ENCODE peak calls at places on chromosomes 16 and 17, in seven cellular contexts. V, N, Q, M, T, K and O are unnamed samples.
A peak's percentile ranks its signal among the peaks of the same experiment; 100 is the strongest.

GRCh38 chr16:75070055-75070841 is 46.3 kb downstream of the LDHD start:
- DNase-seq in V (peak; percentile 20), N (no peak), Q (no peak), M (no peak), T (no peak), K (no peak), O (no peak)

GRCh38 chr17:76237859-76238313 is 2.4 kb downstream of the RNF157 start:
- DNase-seq in V (no peak), N (no peak), Q (no peak), M (no peak), T (no peak), K (no peak), O (no peak)

GRCh38 chr17:1793447-1793806 is 31.6 kb downstream of the SERPINF1 start:
- DNase-seq in V (no peak), N (no peak), Q (no peak), M (no peak), T (no peak), K (peak; percentile 16), O (no peak)

GRCh38 chr17:66655861-66656260 is 179.1 kb upstream of the CACNG5 start:
- DNase-seq in V (no peak), N (no peak), Q (peak; percentile 53), M (no peak), T (peak; percentile 49), K (peak; percentile 80), O (no peak)

GRCh38 chr16:48609453-48610023 is 442 bp downstream of the N4BP1 start:
- DNase-seq in V (peak; percentile 64), N (no peak), Q (peak; percentile 45), M (peak; percentile 34), T (peak; percentile 64), K (peak; percentile 54), O (peak; percentile 75)

GRCh38 chr17:17151962-17152361 is 54.2 kb downstream of the PLD6 start:
- DNase-seq in V (peak; percentile 99), N (no peak), Q (peak; percentile 95), M (no peak), T (peak; percentile 95), K (peak; percentile 96), O (no peak)

GRCh38 chr16:67463691-67464090 is 17.3 kb downstream of the ATP6V0D1 start:
- DNase-seq in V (no peak), N (no peak), Q (no peak), M (no peak), T (no peak), K (no peak), O (no peak)

GRCh38 chr17:28087743-28088142 is 45.3 kb downstream of the NLK start:
- DNase-seq in V (no peak), N (no peak), Q (no peak), M (no peak), T (no peak), K (no peak), O (no peak)

GRCh38 chr17:41617698-41618097 is 5.1 kb upstream of the KRT16 start:
- DNase-seq in V (no peak), N (no peak), Q (no peak), M (no peak), T (no peak), K (no peak), O (no peak)

GRCh38 chr17:9368631-9369030 is 207.0 kb downstream of the STX8 start:
- DNase-seq in V (no peak), N (no peak), Q (no peak), M (no peak), T (no peak), K (peak; percentile 5), O (no peak)

GRCh38 chr17:8060274-8060673 is 21.4 kb downstream of the ALOX15B start:
- DNase-seq in V (peak; percentile 77), N (no peak), Q (peak; percentile 65), M (peak; percentile 83), T (peak; percentile 80), K (peak; percentile 65), O (peak; percentile 69)

GRCh38 chr16:72821551-72821950 is 226.4 kb downstream of the ZFHX3 start:
- DNase-seq in V (no peak), N (no peak), Q (no peak), M (no peak), T (no peak), K (no peak), O (no peak)

GRCh38 chr17:40407460-40407859 is 10.2 kb downstream of the TOP2A start:
- DNase-seq in V (no peak), N (no peak), Q (no peak), M (no peak), T (no peak), K (no peak), O (no peak)

GRCh38 chr17:46910179-46910927 is 12.6 kb upstream of the GOSR2 start:
- DNase-seq in V (no peak), N (no peak), Q (no peak), M (no peak), T (no peak), K (no peak), O (no peak)

DNA sequence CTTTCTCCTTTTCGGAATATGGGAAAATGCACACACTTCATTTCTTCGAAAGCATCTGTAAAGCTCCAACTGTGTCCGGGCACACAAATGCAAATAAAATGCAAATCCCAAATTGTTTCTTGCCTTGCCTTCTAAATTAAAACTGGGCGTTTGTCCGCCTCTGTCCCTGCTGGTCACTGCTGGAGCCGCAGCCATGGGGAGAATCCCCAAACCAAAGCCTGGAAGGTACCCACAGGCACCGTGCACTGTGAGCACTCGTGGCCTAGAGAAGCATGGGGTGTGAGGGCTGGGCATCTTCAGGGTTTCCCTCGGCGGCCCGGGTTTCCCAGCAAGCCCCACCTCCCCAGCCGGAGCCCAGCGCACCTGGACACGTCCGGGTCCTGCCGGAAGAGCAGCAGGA is 2.9 kb downstream of the SLC47A2 start:
- DNase-seq in V (no peak), N (no peak), Q (no peak), M (no peak), T (no peak), K (no peak), O (peak; percentile 16)
- TF ChIP-seq CTCF in V (no peak), N (peak; percentile 63), Q (peak; percentile 52), M (no peak), T (peak; percentile 32), K (peak; percentile 11), O (no peak)

DNA sequence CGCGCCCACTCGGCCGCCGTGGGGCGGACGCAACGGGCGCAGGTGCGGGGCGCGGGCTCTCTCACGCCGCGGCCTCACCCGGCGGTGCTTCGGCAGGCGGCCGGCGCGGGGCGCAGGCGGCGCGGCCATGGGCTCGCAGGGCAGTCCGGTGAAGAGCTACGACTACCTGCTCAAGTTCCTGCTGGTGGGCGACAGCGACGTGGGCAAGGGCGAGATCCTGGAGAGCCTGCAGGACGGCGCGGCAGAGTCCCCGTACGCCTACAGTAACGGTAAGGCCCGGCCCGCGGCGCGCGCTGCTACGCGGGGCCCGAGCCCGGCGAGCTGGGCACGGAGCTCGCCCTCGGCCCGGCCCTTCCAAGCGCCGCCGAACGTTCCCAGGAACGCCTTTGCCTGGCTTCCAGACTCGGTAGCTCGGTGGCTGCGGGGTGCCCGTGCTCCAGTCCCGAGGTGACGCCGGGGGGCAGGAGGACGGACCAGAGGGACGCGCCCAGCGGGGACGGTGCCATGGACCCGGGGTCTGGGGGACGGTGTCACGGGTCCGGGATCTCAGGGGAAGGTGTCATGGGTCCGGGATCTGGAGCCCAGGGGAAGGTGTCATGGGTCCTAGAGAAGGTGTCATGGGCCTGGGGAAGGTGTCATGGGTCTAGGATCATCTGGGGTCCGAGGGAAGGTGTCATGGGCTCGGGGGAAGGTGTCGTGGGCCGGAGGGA is 454 bp downstream of the RAB40C start:
- DNase-seq in V (peak; percentile 65), N (no peak), Q (no peak), M (no peak), T (peak; percentile 35), K (peak; percentile 47), O (no peak)
- TF ChIP-seq CTCF in V (no peak), N (no peak), Q (no peak), M (no peak), T (no peak), K (peak; percentile 10), O (peak; percentile 17)

DNA sequence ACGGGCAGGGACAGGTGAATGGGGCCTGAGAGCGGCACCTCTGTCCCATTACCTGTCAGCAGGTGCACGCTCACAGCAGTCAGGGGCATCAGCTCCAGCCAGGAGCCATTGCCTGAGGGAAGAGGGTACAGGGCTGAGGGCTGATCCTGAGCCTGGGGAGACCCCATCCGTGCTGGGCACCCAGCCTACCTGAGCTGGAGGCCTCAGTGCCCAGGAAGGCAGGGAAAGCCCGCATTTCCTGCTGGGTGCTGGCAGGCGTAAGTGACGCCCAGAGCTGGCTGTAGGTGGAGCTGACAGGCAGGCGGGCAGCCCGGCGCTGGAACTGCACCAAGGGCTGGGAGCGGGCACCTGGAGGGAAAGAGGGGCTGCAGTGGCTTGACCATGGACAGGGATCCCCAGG is 7.4 kb downstream of the FAM171A2 start:
- DNase-seq in V (no peak), N (no peak), Q (no peak), M (no peak), T (no peak), K (no peak), O (no peak)
- TF ChIP-seq CTCF in V (no peak), N (no peak), Q (no peak), M (no peak), T (no peak), K (no peak), O (no peak)

GRCh38 chr17:60599620-60600489 is at the start of gene PPM1D:
- DNase-seq in V (peak; percentile 100), N (peak; percentile 94), Q (peak; percentile 98), M (peak; percentile 100), T (peak; percentile 99), K (peak; percentile 99), O (peak; percentile 100)
- TF ChIP-seq CTCF in V (no peak), N (no peak), Q (no peak), M (no peak), T (no peak), K (no peak), O (no peak)

GRCh38 chr16:50643192-50643591 is 37.9 kb downstream of the SNX20 start:
- DNase-seq in V (no peak), N (no peak), Q (no peak), M (no peak), T (no peak), K (no peak), O (no peak)

GRCh38 chr16:50645858-50646257 is 35.3 kb downstream of the SNX20 start:
- DNase-seq in V (no peak), N (no peak), Q (no peak), M (no peak), T (no peak), K (no peak), O (no peak)

GRCh38 chr16:50644245-50644644 is 36.9 kb downstream of the SNX20 start:
- DNase-seq in V (no peak), N (no peak), Q (no peak), M (no peak), T (no peak), K (no peak), O (no peak)

GRCh38 chr16:50646345-50646744 is 34.8 kb downstream of the SNX20 start:
- DNase-seq in V (no peak), N (no peak), Q (no peak), M (no peak), T (no peak), K (no peak), O (no peak)

GRCh38 chr16:50644730-50645129 is 36.4 kb downstream of the SNX20 start:
- DNase-seq in V (peak; percentile 59), N (peak; percentile 31), Q (no peak), M (peak; percentile 47), T (peak; percentile 55), K (no peak), O (peak; percentile 73)
- TF ChIP-seq CTCF in V (peak; percentile 47), N (peak; percentile 51), Q (peak; percentile 55), M (peak; percentile 59), T (peak; percentile 45), K (peak; percentile 7), O (peak; percentile 50)